ENCODE peak calls at places on chromosomes 3 and 15, in seven cellular contexts. X is dorsolateral prefrontal cortex; W is SW 1271; T is cardiac fibroblast; Z is activated CD4-positive, alpha-beta T cell treated with anti-CD3 and anti-CD28 coated beads for 24 hours; I is Peyer's patch; N is HEK293T. S is an unnamed sample.

GRCh38 chr15:93497256-93497655 is 408.2 kb upstream of the RGMA start:
- DNase-seq in X (no peak), Z (no peak), N (no peak), T (no peak), I (no peak), W (no peak), S (no peak)

GRCh38 chr15:49313650-49314049 is 109.4 kb upstream of the FGF7 start:
- DNase-seq in N (no peak), X (no peak), T (peak), W (no peak), I (no peak), Z (no peak), S (no peak)

GRCh38 chr3:62732183-62732904 is 142.9 kb downstream of the CADPS start:
- DNase-seq in X (no peak), T (no peak), Z (no peak), N (no peak), W (no peak), I (no peak), S (no peak)

GRCh38 chr3:179788996-179789395 is 136.2 kb downstream of the USP13 start:
- DNase-seq in T (no peak), X (no peak), N (no peak), I (no peak), Z (no peak), W (no peak), S (no peak)

GRCh38 chr3:115986555-115987207 is 363.4 kb downstream of the GAP43 start:
- DNase-seq in W (peak), X (no peak), T (peak), I (no peak), Z (no peak), N (peak), S (no peak)

GRCh38 chr15:45230246-45230965 is 21.6 kb upstream of the SLC28A2 start:
- DNase-seq in N (no peak), W (no peak), Z (no peak), I (no peak), X (no peak), T (no peak), S (no peak)

GRCh38 chr3:86723433-86723832 is 267.5 kb downstream of the VGLL3 start:
- DNase-seq in T (no peak), Z (no peak), N (no peak), I (no peak), W (no peak), X (no peak), S (no peak)

GRCh38 chr3:171838218-171838720 is 4.9 kb upstream of the TMEM212 start:
- DNase-seq in X (peak), N (no peak), Z (no peak), T (peak), I (no peak), W (no peak), S (no peak)

GRCh38 chr15:53847745-53848144 is 88.3 kb upstream of the WDR72 start:
- DNase-seq in W (no peak), I (no peak), X (no peak), Z (no peak), T (no peak), N (no peak), S (no peak)

GRCh38 chr3:278300-279064 is 81.9 kb downstream of the CHL1 start:
- DNase-seq in T (no peak), X (no peak), N (no peak), I (peak), Z (no peak), W (no peak), S (no peak)

GRCh38 chr3:122992628-122993570 is 34.7 kb downstream of the SEMA5B start:
- DNase-seq in X (peak), N (no peak), I (no peak), Z (no peak), W (no peak), T (no peak), S (no peak)

GRCh38 chr3:148697311-148698189 is at the start of gene AGTR1:
- DNase-seq in T (peak), X (no peak), N (peak), I (no peak), W (no peak), Z (no peak), S (no peak)